ENCODE peak calls at places on chromosomes 5 and 9, in six cellular contexts. U is endothelial cell, N is fibroblast of mammary gland, H is B cell, B is activated B cell treated with CpG ODN at 0.5 μM for 24 hours, V is AG09309. M is an unnamed sample.

GRCh38 chr5:56648460-56649034 is 166.8 kb upstream of the MAP3K1 start:
- DNase-seq in U (no peak), N (no peak), H (no peak), B (no peak), V (no peak), M (no peak)

GRCh38 chr9:682633-683508 is 158.6 kb upstream of the DMRT1 start:
- DNase-seq in U (no peak), N (peak; percentile 61), H (no peak), B (no peak), V (no peak), M (no peak)

GRCh38 chr5:125484272-125485002 is 738.0 kb upstream of the ZNF608 start:
- DNase-seq in U (no peak), N (peak; percentile 94), H (no peak), B (no peak), V (peak; percentile 77), M (no peak)

GRCh38 chr5:137304227-137304874 is 194.8 kb downstream of the SPOCK1 start:
- DNase-seq in U (no peak), N (no peak), H (no peak), B (no peak), V (no peak), M (no peak)

GRCh38 chr9:114051706-114052105 is 26.4 kb downstream of the AMBP start:
- DNase-seq in U (no peak), N (no peak), H (no peak), B (no peak), V (no peak), M (no peak)

GRCh38 chr5:33937017-33937699 is 972 bp downstream of the RXFP3 start:
- DNase-seq in U (no peak), N (no peak), H (no peak), B (no peak), V (no peak), M (no peak)

GRCh38 chr5:174376726-174377373 is 331.3 kb downstream of the NSG2 start:
- DNase-seq in U (no peak), N (no peak), H (no peak), B (no peak), V (no peak), M (no peak)

GRCh38 chr5:75463726-75464125 is 47.7 kb downstream of the CERT1 start:
- DNase-seq in U (no peak), N (no peak), H (no peak), B (no peak), V (no peak), M (no peak)

GRCh38 chr5:170307575-170308465 is 10.2 kb upstream of the LCP2 start:
- DNase-seq in U (no peak), N (peak; percentile 99), H (no peak), B (no peak), V (no peak), M (peak; percentile 99)

GRCh38 chr5:43704243-43704642 is 101.3 kb downstream of the NNT start:
- DNase-seq in U (no peak), N (no peak), H (no peak), B (no peak), V (no peak), M (no peak)

GRCh38 chr5:149419532-149420485 is 40.7 kb upstream of the IL17B start:
- DNase-seq in U (no peak), N (peak; percentile 79), H (no peak), B (no peak), V (no peak), M (no peak)

GRCh38 chr9:120500733-120501132 is 79.2 kb downstream of the CDK5RAP2 start:
- DNase-seq in U (no peak), N (no peak), H (no peak), B (no peak), V (no peak), M (no peak)

GRCh38 chr5:77321793-77322394 is 111.4 kb downstream of the PDE8B start:
- DNase-seq in U (no peak), N (no peak), H (no peak), B (no peak), V (no peak), M (no peak)

GRCh38 chr5:83440826-83441225 is 30.7 kb upstream of the VCAN start:
- DNase-seq in U (no peak), N (no peak), H (no peak), B (no peak), V (no peak), M (no peak)

GRCh38 chr9:70046274-70047070 is 2.8 kb downstream of the MAMDC2 start:
- DNase-seq in U (peak; percentile 5), N (no peak), H (no peak), B (no peak), V (no peak), M (no peak)

GRCh38 chr9:100785946-100786345 is 208.1 kb downstream of the CAVIN4 start:
- DNase-seq in U (no peak), N (no peak), H (no peak), B (no peak), V (no peak), M (no peak)

GRCh38 chr5:85096426-85096825 is 711.7 kb upstream of the EDIL3 start:
- DNase-seq in U (no peak), N (no peak), H (no peak), B (no peak), V (no peak), M (no peak)

GRCh38 chr9:71254592-71255277 is 133.3 kb upstream of the TRPM3 start:
- DNase-seq in U (no peak), N (no peak), H (no peak), B (no peak), V (no peak), M (no peak)

GRCh38 chr5:24162343-24162742 is 482.4 kb downstream of the CDH10 start:
- DNase-seq in U (no peak), N (no peak), H (no peak), B (no peak), V (no peak), M (no peak)

GRCh38 chr5:3510642-3511041 is 85.0 kb upstream of the IRX1 start:
- DNase-seq in U (no peak), N (no peak), H (no peak), B (no peak), V (no peak), M (no peak)

GRCh38 chr5:82290005-82290404 is 11.9 kb upstream of the RPS23 start:
- DNase-seq in U (no peak), N (no peak), H (no peak), B (no peak), V (no peak), M (no peak)

GRCh38 chr5:166699616-166700015 is 1591.8 kb upstream of the WWC1 start:
- DNase-seq in U (no peak), N (peak; percentile 44), H (no peak), B (no peak), V (no peak), M (no peak)

GRCh38 chr9:121736147-121736721 is 84.8 kb downstream of the DAB2IP start:
- DNase-seq in U (peak; percentile 52), N (no peak), H (no peak), B (no peak), V (no peak), M (no peak)

GRCh38 chr9:137484551-137485315 is 25.6 kb upstream of the NSMF start:
- DNase-seq in U (no peak), N (no peak), H (no peak), B (no peak), V (no peak), M (no peak)

GRCh38 chr5:140321796-140322195 is 18.9 kb upstream of the PFDN1 start:
- DNase-seq in U (no peak), N (no peak), H (no peak), B (no peak), V (no peak), M (peak; percentile 95)

GRCh38 chr9:89781838-89782237 is 177.0 kb downstream of the GADD45G start:
- DNase-seq in U (no peak), N (peak; percentile 26), H (peak; percentile 67), B (peak; percentile 33), V (no peak), M (peak; percentile 71)

GRCh38 chr5:101012880-101013279 is 109.8 kb upstream of the ST8SIA4 start:
- DNase-seq in U (no peak), N (no peak), H (no peak), B (no peak), V (no peak), M (no peak)
- TF ChIP-seq CTCF in U (no peak), N (no peak), H (no peak), B (no peak), V (no peak), M (no peak)

GRCh38 chr5:102309586-102309985 is 13.5 kb upstream of the SLCO4C1 start:
- DNase-seq in U (no peak), N (no peak), H (no peak), B (no peak), V (no peak), M (no peak)
- TF ChIP-seq CTCF in U (no peak), N (no peak), H (no peak), B (no peak), V (no peak), M (no peak)

GRCh38 chr5:78627175-78627574 is 21.4 kb downstream of the LHFPL2 start:
- DNase-seq in U (no peak), N (peak; percentile 51), H (no peak), B (no peak), V (no peak), M (no peak)
- TF ChIP-seq CTCF in U (no peak), N (peak; percentile 53), H (no peak), B (no peak), V (peak; percentile 68), M (peak; percentile 38)

GRCh38 chr5:10220253-10220652 is 29.4 kb downstream of the ATPSCKMT start:
- DNase-seq in U (no peak), N (no peak), H (no peak), B (no peak), V (no peak), M (no peak)
- TF ChIP-seq CTCF in U (no peak), N (no peak), H (no peak), B (no peak), V (peak; percentile 50), M (no peak)

GRCh38 chr5:180396931-180397330 is 43.8 kb upstream of the GFPT2 start:
- DNase-seq in U (no peak), N (no peak), H (no peak), B (no peak), V (no peak), M (no peak)

GRCh38 chr5:180395540-180396274 is 42.6 kb upstream of the GFPT2 start:
- DNase-seq in U (no peak), N (peak; percentile 38), H (no peak), B (no peak), V (no peak), M (no peak)

GRCh38 chr5:180390441-180391190 is 37.5 kb upstream of the GFPT2 start:
- DNase-seq in U (no peak), N (no peak), H (no peak), B (no peak), V (no peak), M (no peak)

GRCh38 chr5:180391276-180391675 is 38.1 kb upstream of the GFPT2 start:
- DNase-seq in U (no peak), N (no peak), H (no peak), B (no peak), V (no peak), M (no peak)

DNA sequence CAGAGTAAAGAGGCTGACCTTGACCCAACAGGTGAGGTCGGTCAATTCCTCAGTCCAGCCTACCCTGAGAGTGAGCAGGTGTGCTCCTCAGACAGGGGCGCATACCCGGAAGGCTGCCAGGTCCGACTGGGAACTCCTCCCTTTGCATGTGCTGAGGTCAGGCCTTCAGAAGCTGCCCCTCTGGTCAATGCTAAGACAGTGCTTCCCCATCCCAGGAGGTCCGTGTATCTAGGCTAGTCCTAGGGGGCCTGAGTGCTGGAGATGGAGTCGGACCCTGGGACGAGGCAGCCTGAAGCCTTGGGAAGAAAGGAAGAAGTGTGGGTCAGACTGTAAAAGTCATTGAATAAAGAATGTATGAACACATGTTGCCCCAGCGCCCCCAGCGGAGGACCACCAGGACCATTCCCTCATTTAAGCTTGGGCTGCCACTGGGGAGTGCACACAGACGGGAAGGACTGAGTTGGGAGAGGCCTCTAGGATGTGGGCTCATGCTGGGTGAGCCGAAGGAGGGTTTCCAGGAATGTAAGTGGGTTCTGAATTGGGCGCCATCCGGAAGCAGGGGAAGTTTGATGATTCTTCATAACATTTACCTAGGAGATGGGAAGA is 41.0 kb upstream of the GFPT2 start:
- DNase-seq in U (no peak), N (no peak), H (no peak), B (no peak), V (no peak), M (no peak)
- TF ChIP-seq CTCF in U (no peak), N (no peak), H (no peak), B (no peak), V (no peak), M (no peak)